ENCODE peak calls at places on chromosomes 13 and 19, in ten cellular contexts. F is Panc1, S is GM23338, W is HCT116, G is fibroblast of lung, Y is psoas muscle, J is astrocyte, P is mucosa of descending colon, L is aorta, K is IMR-90. E is an unnamed sample. For H3K4me1, the result is how much of the 10 kb centered on the place peaks cover.

GRCh38 chr19:49057636-49058234 is at the start of gene CGB7:
- DNase-seq in S (peak), J (peak), Y (peak), L (peak), K (peak), G (peak), F (no peak), W (no peak), P (peak), E (no peak)

GRCh38 chr19:49339364-49340068 is 4.3 kb downstream of the CD37 start:
- DNase-seq in G (peak), F (no peak), K (peak), Y (peak), P (peak), L (peak), J (peak), S (peak), W (no peak), E (no peak)

GRCh38 chr13:36758345-36758744 is 60.7 kb upstream of the RFXAP start:
- DNase-seq in F (no peak), P (no peak), K (no peak), G (no peak), W (no peak), J (no peak), Y (no peak), S (no peak), L (no peak), E (no peak)

GRCh38 chr13:25069236-25069635 is 26.7 kb upstream of the PABPC3 start:
- DNase-seq in L (no peak), J (no peak), F (no peak), P (no peak), G (no peak), S (no peak), K (no peak), Y (no peak), W (no peak), E (no peak)

GRCh38 chr13:99162543-99162942 is 38.1 kb upstream of the UBAC2 start:
- DNase-seq in K (no peak), L (no peak), S (no peak), J (no peak), F (no peak), G (no peak), W (no peak), Y (no peak), P (no peak), E (no peak)

GRCh38 chr13:90717451-90717936 is 630.0 kb upstream of the MIR17HG start:
- DNase-seq in P (no peak), J (peak), S (peak), Y (no peak), F (no peak), W (peak), K (peak), G (peak), L (no peak), E (no peak)

GRCh38 chr13:76663941-76664340 is 222.3 kb downstream of the KCTD12 start:
- DNase-seq in F (no peak), G (peak), J (no peak), P (no peak), K (peak), S (no peak), L (no peak), Y (no peak), W (no peak), E (no peak)

GRCh38 chr13:32837307-32837972 is 178.8 kb upstream of the KL start:
- DNase-seq in S (no peak), G (no peak), K (no peak), P (no peak), J (no peak), Y (no peak), W (no peak), F (peak), L (no peak), E (no peak)

GRCh38 chr19:8017808-8018207 is 12.4 kb upstream of the ELAVL1 start:
- DNase-seq in J (no peak), P (peak), K (no peak), G (no peak), Y (no peak), L (no peak), F (no peak), W (no peak), S (peak), E (no peak)

GRCh38 chr13:39527301-39527700 is 75.7 kb downstream of the LHFPL6 start:
- DNase-seq in S (no peak), F (no peak), L (no peak), K (no peak), Y (no peak), W (no peak), J (no peak), G (no peak), P (no peak), E (no peak)

GRCh38 chr13:39526499-39526898 is 76.5 kb downstream of the LHFPL6 start:
- DNase-seq in P (no peak), L (no peak), W (no peak), J (no peak), K (no peak), F (no peak), S (no peak), Y (no peak), G (no peak), E (no peak)

GRCh38 chr13:39527961-39528720 is 74.9 kb downstream of the LHFPL6 start:
- DNase-seq in Y (peak), P (no peak), S (no peak), W (peak), L (peak), G (peak), F (peak), J (peak), K (peak), E (no peak)

GRCh38 chr13:39531646-39532045 is 71.3 kb downstream of the LHFPL6 start:
- DNase-seq in J (peak), G (peak), L (no peak), K (peak), P (no peak), Y (no peak), F (no peak), S (no peak), W (no peak), E (no peak)

DNA sequence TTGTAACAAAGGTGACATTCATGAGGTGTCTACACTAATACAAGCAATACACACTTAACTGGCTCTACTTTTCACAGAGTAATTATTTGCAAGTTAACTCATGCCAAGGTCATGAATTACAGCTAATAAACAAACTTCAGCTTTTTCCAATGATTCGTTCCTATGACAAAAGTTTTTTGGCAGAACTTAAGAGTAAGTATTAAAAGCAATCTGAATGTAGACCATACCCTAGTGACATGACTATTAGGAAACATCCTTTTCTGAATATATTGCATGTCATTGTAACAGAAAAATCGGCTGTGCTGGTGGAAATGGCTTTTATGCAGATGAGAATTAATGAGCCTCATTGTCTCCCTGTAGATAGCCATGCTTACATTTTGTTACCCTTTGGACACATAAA is 72.0 kb downstream of the LHFPL6 start:
- DNase-seq in K (peak), W (no peak), Y (no peak), J (no peak), S (no peak), L (no peak), F (no peak), G (peak), P (no peak), E (no peak)
- H3K4me1 ChIP-seq in K (under half), W (under half), Y (under half), J (under half), S (under half), L (under half), F (under half), G (under half), P (under half), E (under half)

GRCh38 chr19:55781112-55781511 is 12.2 kb downstream of the RFPL4AL1 start:
- DNase-seq in K (no peak), S (no peak), F (no peak), G (no peak), Y (no peak), P (no peak), L (no peak), W (no peak), J (no peak), E (no peak)
- H3K4me1 ChIP-seq in K (under half), S (under half), F (under half), G (under half), Y (under half), P (under half), L (under half), W (under half), J (under half), E (under half)

DNA sequence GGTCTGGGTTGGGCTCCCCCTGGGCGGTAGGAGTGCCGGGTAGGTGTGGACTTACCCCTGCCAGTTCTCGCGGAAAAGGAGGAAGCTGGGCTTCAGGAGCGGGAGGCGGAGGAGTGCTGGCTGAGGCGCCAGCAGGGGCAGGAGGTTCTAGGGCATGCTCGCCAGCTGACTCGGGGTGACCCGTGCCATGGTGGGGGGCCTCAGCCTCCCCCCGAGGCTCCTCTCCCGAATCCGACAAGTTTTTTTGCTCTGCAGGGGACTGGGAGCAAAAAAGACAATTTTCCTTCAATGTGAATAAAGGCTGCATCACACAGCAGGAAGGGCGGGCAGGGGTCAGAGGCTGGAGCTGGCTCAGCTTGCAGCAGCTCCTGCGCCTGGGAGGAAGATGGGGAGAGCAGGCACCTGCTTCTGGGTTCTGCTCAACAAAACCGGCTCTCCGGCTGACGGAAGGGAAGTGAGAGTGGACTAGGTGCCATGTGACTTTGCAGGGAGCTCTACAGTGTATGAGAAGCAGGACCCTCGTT is 26.5 kb downstream of the RANBP3 start:
- DNase-seq in K (no peak), Y (no peak), P (no peak), L (no peak), G (no peak), W (no peak), J (no peak), S (peak), F (no peak), E (no peak)
- H3K4me1 ChIP-seq in K (half or more), Y (half or more), P (under half), L (under half), G (under half), W (under half), J (under half), S (half or more), F (under half), E (half or more)

GRCh38 chr13:50357586-50358118 is 342.4 kb downstream of the KCNRG start:
- DNase-seq in W (no peak), F (no peak), S (no peak), K (peak), G (peak), J (peak), Y (no peak), P (no peak), L (no peak), E (no peak)
- H3K4me1 ChIP-seq in W (under half), F (under half), S (under half), K (under half), G (under half), J (under half), Y (under half), P (under half), L (under half), E (under half)

DNA sequence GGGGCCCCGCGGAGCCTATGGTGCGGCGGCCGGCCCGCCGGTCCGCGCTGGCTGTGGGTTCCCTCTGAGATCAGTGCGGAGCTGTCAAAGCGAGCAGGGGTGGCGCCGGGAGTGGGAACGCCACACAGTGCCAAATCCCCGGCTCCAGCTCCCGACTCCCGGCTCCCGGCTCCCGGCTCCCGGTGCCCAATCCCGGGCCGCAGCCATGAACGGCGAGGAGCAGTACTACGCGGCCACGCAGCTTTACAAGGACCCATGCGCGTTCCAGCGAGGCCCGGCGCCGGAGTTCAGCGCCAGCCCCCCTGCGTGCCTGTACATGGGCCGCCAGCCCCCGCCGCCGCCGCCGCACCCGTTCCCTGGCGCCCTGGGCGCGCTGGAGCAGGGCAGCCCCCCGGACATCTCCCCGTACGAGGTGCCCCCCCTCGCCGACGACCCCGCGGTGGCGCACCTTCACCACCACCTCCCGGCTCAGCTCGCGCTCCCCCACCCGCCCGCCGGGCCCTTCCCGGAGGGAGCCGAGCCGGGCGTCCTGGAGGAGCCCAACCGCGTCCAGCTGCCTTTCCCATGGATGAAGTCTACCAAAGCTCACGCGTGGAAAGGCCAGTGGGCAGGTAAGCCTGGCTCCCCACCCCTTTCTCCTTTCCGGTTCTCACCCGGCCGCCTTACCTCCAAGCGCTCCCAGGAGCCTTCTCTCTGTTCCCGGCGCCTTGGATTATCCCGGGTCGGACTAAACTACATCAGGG is at the start of gene PDX1:
- DNase-seq in L (no peak), F (no peak), P (peak), W (no peak), K (no peak), Y (no peak), G (no peak), J (no peak), S (peak), E (no peak)
- H3K4me1 ChIP-seq in L (under half), F (under half), P (under half), W (under half), K (under half), Y (under half), G (under half), J (under half), S (half or more), E (under half)

GRCh38 chr13:89568276-89568675 is 1779.2 kb upstream of the MIR17HG start:
- DNase-seq in Y (no peak), G (peak), K (no peak), W (no peak), L (no peak), P (no peak), S (no peak), J (peak), F (no peak), E (no peak)
- H3K4me1 ChIP-seq in Y (under half), G (under half), K (under half), W (under half), L (under half), P (under half), S (under half), J (under half), F (under half), E (under half)

DNA sequence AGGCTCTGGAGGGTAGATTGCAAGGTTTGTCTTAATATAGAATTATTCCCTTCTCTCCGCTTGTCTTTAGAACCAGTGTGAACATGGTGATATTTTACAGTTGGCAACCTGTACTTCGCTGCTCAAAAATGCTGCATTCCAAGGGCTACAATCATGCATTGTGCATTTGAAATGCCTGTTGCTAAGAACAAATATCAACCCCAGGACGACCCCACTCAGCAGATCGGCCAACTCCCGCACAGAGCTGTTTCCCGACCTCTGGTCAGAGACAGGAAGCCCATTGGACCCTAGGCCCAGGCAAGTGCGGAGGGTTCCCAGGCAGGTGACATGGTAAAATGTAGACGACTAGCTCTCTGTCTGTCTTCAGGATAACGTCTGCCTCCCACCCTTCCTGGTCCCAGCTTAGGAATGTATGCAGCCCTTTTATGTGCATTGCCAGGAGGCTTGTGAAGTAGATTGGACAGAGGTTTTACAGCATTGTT is 263.5 kb downstream of the FOXO1 start:
- DNase-seq in J (peak), P (peak), W (no peak), F (no peak), S (peak), G (peak), L (no peak), K (peak), Y (no peak), E (no peak)
- H3K4me1 ChIP-seq in J (under half), P (under half), W (under half), F (under half), S (under half), G (under half), L (under half), K (under half), Y (under half), E (under half)

E was measured in effector memory CD4-positive, alpha-beta T cell.